ENCODE peak calls at places on chromosomes 3 and 15, in six cellular contexts. T, I, W, V, H and X are unnamed samples. For H3K4me1, the result is how much of the 10 kb centered on the place peaks cover.

GRCh38 chr3:142976621-142977398 is 13.3 kb upstream of the PAQR9 start:
- DNase-seq in V (no peak), I (peak), H (peak), T (peak), W (no peak), X (peak)

GRCh38 chr3:43028678-43029490 is 49.8 kb downstream of the GASK1A start:
- DNase-seq in T (no peak), I (no peak), V (no peak), H (no peak), W (no peak), X (no peak)

GRCh38 chr3:51270559-51270958 is 114.5 kb upstream of the MANF start:
- DNase-seq in I (no peak), T (no peak), H (no peak), W (no peak), V (no peak), X (no peak)

GRCh38 chr3:17841190-17841828 is 98.9 kb upstream of the TBC1D5 start:
- DNase-seq in V (peak), T (peak), H (peak), W (peak), I (peak), X (peak)

GRCh38 chr3:13020159-13020558 is 53.1 kb downstream of the IQSEC1 start:
- DNase-seq in I (no peak), W (no peak), H (no peak), T (no peak), V (no peak), X (no peak)

GRCh38 chr15:79370716-79371115 is 59.8 kb downstream of the TMED3 start:
- DNase-seq in I (peak), W (no peak), T (no peak), V (no peak), H (peak), X (peak)

GRCh38 chr3:194711913-194712312 is 26.2 kb downstream of the FAM43A start:
- DNase-seq in W (no peak), H (peak), V (no peak), I (peak), T (peak), X (peak)

GRCh38 chr3:11391172-11391879 is 119.1 kb downstream of the ATG7 start:
- DNase-seq in I (no peak), T (no peak), H (no peak), V (no peak), W (no peak), X (no peak)

GRCh38 chr15:89017370-89018066 is 70.7 kb upstream of the ABHD2 start:
- DNase-seq in H (peak), V (peak), W (peak), T (peak), I (peak), X (peak)

GRCh38 chr15:95227235-95227634 is 995.9 kb downstream of the MCTP2 start:
- DNase-seq in T (no peak), W (no peak), I (no peak), H (no peak), V (no peak), X (no peak)

GRCh38 chr3:72708441-72708840 is 139.8 kb downstream of the SHQ1 start:
- DNase-seq in T (no peak), W (no peak), V (no peak), I (no peak), H (no peak), X (no peak)

GRCh38 chr3:58528629-58529028 is 8.4 kb downstream of the ACOX2 start:
- DNase-seq in W (no peak), H (peak), T (no peak), I (peak), V (no peak), X (peak)

GRCh38 chr15:40106203-40107161 is 2.2 kb downstream of the BMF start:
- DNase-seq in W (no peak), V (no peak), T (peak), I (peak), H (peak), X (peak)

GRCh38 chr3:45994661-45995369 is 809 bp downstream of the FYCO1 start:
- DNase-seq in T (peak), W (no peak), V (peak), I (no peak), H (no peak), X (peak)

GRCh38 chr3:35664460-35664919 is 25.2 kb downstream of the ARPP21 start:
- DNase-seq in I (peak), V (no peak), T (peak), H (peak), W (no peak), X (peak)

GRCh38 chr15:42149493-42150245 is 6.8 kb downstream of the PLA2G4F start:
- DNase-seq in V (no peak), T (peak), I (no peak), H (no peak), W (no peak), X (no peak)

GRCh38 chr3:14941871-14942270 is 5.5 kb upstream of the NR2C2 start:
- DNase-seq in I (no peak), V (no peak), W (no peak), H (no peak), T (peak), X (no peak)

GRCh38 chr3:165549037-165549436 is 288.2 kb downstream of the BCHE start:
- DNase-seq in W (no peak), V (no peak), T (no peak), H (no peak), I (peak), X (no peak)

GRCh38 chr3:139710212-139710611 is 32.4 kb upstream of the NMNAT3 start:
- DNase-seq in H (no peak), W (no peak), V (no peak), T (no peak), I (no peak), X (no peak)

GRCh38 chr15:61759639-61760038 is 300.6 kb downstream of the VPS13C start:
- DNase-seq in H (no peak), I (no peak), V (no peak), T (no peak), W (no peak), X (no peak)

GRCh38 chr15:93067649-93068085 is 21.3 kb downstream of the RGMA start:
- DNase-seq in H (no peak), V (no peak), T (no peak), W (no peak), I (no peak), X (no peak)
- H3K4me1 ChIP-seq in H (under half), V (under half), T (half or more), W (under half), I (under half), X (under half)

GRCh38 chr3:187291001-187291511 is 481 bp downstream of the MASP1 start:
- DNase-seq in T (peak), W (no peak), H (peak), V (no peak), I (peak), X (peak)
- H3K4me3 ChIP-seq in T (peak), W (no peak), H (peak), V (no peak), I (peak), X (peak)

DNA sequence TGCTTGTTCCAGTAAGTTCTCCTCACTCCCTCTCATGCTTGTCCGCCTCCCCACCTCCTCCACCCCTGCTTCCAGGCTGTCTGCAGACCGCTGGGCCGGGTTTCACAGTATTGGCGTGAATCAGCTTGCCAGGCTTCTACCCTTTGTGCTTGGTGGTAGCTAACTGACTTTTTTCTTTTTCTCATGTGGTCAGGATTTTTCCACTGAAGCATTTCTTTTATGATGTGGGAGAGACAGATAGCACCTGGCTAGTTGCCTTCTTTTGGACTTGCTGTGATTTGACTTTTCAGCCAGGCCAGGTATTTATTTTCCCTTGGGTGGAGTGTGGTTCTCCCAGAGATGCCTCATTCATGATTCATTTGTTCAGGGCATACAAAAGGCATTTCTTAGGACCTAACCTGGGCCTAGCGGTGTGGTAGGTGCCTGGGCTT is 60.6 kb downstream of the ST6GAL1 start:
- DNase-seq in T (no peak), I (peak), V (no peak), H (no peak), W (no peak), X (no peak)
- H3K4me1 ChIP-seq in T (under half), I (under half), V (under half), H (under half), W (under half), X (under half)

DNA sequence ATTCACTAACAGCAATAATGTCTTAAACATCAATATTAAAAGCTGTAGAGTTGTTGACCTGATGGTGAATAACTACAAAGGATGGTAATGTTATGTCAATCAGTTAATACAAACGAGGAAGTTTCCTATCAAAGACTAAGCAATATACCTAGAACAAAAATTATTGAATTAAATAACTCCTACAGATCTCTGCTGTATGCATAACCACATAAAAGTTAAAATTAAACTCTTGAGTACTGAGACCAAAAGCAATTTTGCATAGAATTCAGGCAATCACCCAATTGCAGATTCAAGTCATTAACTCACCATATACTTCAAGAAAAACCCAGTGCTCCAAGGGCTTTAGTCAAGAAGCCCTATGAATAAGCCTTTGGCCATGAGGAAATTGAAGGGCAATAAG is 518.8 kb downstream of the MECOM start:
- DNase-seq in W (no peak), V (no peak), T (no peak), H (peak), I (peak), X (peak)
- H3K4me3 ChIP-seq in W (no peak), V (no peak), T (no peak), H (no peak), I (peak), X (no peak)

GRCh38 chr3:56776551-56776950 is 25.2 kb downstream of the ARHGEF3 start:
- DNase-seq in T (no peak), I (no peak), H (no peak), W (no peak), V (no peak), X (peak)
- H3K4me1 ChIP-seq in T (under half), I (under half), H (under half), W (half or more), V (under half), X (under half)

GRCh38 chr3:133673746-133674145 is 12.0 kb upstream of the TOPBP1 start:
- DNase-seq in H (no peak), V (no peak), I (no peak), T (peak), W (no peak), X (no peak)
- H3K4me3 ChIP-seq in H (no peak), V (no peak), I (no peak), T (peak), W (no peak), X (no peak)

GRCh38 chr15:59271595-59272201 is 65.1 kb downstream of the LDHAL6B start:
- DNase-seq in I (no peak), V (no peak), H (no peak), T (no peak), W (no peak), X (no peak)
- H3K4me1 ChIP-seq in I (under half), V (under half), H (under half), T (under half), W (under half), X (under half)

GRCh38 chr15:99098991-99099390 is 5.9 kb upstream of the SYNM start:
- DNase-seq in V (no peak), H (no peak), T (no peak), W (no peak), I (no peak), X (no peak)

GRCh38 chr15:99099661-99100060 is 5.2 kb upstream of the SYNM start:
- DNase-seq in V (no peak), T (no peak), I (no peak), H (no peak), W (no peak), X (no peak)

GRCh38 chr15:99101501-99101900 is 3.4 kb upstream of the SYNM start:
- DNase-seq in W (no peak), V (no peak), I (no peak), T (no peak), H (no peak), X (no peak)

GRCh38 chr15:99102332-99103235 is 2.3 kb upstream of the SYNM start:
- DNase-seq in I (no peak), W (no peak), V (no peak), H (no peak), T (no peak), X (no peak)

GRCh38 chr15:99100245-99101173 is 4.4 kb upstream of the SYNM start:
- DNase-seq in V (no peak), H (peak), I (peak), W (no peak), T (peak), X (peak)
- H3K4me3 ChIP-seq in V (no peak), H (peak), I (peak), W (no peak), T (peak), X (peak)